ENCODE peak calls at places on chromosomes 2 and 18, in seven cellular contexts. One of them, this sample, is unnamed. For H3K4me1, the result is how much of the 10 kb centered on the place peaks cover.

GRCh38 chr2:225334524-225334923 is 65.0 kb upstream of the NYAP2 start:
- DNase-seq in keratinocyte: no peak
- DNase-seq in GM23248: no peak
- DNase-seq in HCT116: no peak
- DNase-seq in MM.1S: no peak
- DNase-seq in neural progenitor cell: no peak
- DNase-seq in hepatocyte: no peak
- DNase-seq in this sample: no peak

GRCh38 chr2:131039908-131040660 is 53.2 kb downstream of the FAM168B start:
- DNase-seq in HCT116: no peak
- DNase-seq in GM23248: no peak
- DNase-seq in neural progenitor cell: no peak
- DNase-seq in keratinocyte: no peak
- DNase-seq in MM.1S: no peak
- DNase-seq in hepatocyte: no peak
- DNase-seq in this sample: no peak

GRCh38 chr2:70515938-70516337 is 37.7 kb downstream of the TGFA start:
- DNase-seq in neural progenitor cell: no peak
- DNase-seq in hepatocyte: no peak
- DNase-seq in GM23248: peak
- DNase-seq in HCT116: no peak
- DNase-seq in keratinocyte: no peak
- DNase-seq in MM.1S: no peak
- DNase-seq in this sample: no peak

GRCh38 chr2:27202829-27203228 is 9.0 kb upstream of the ATRAID start:
- DNase-seq in neural progenitor cell: no peak
- DNase-seq in MM.1S: no peak
- DNase-seq in HCT116: no peak
- DNase-seq in keratinocyte: no peak
- DNase-seq in hepatocyte: no peak
- DNase-seq in GM23248: peak
- DNase-seq in this sample: no peak

GRCh38 chr2:99960724-99961566 is 181.4 kb downstream of the AFF3 start:
- DNase-seq in GM23248: no peak
- DNase-seq in neural progenitor cell: no peak
- DNase-seq in MM.1S: no peak
- DNase-seq in HCT116: no peak
- DNase-seq in keratinocyte: no peak
- DNase-seq in hepatocyte: no peak
- DNase-seq in this sample: no peak

GRCh38 chr2:26840937-26841610 is 6.9 kb upstream of the DPYSL5 start:
- DNase-seq in hepatocyte: no peak
- DNase-seq in neural progenitor cell: no peak
- DNase-seq in GM23248: no peak
- DNase-seq in HCT116: peak
- DNase-seq in MM.1S: no peak
- DNase-seq in keratinocyte: no peak
- DNase-seq in this sample: no peak

GRCh38 chr18:48714873-48715272 is 176.0 kb downstream of the CTIF start:
- DNase-seq in GM23248: no peak
- DNase-seq in neural progenitor cell: peak
- DNase-seq in MM.1S: no peak
- DNase-seq in keratinocyte: no peak
- DNase-seq in HCT116: no peak
- DNase-seq in hepatocyte: peak
- DNase-seq in this sample: no peak

GRCh38 chr2:201261471-201261870 is 1.1 kb downstream of the CASP8 start:
- DNase-seq in HCT116: no peak
- DNase-seq in keratinocyte: no peak
- DNase-seq in hepatocyte: no peak
- DNase-seq in GM23248: no peak
- DNase-seq in MM.1S: peak
- DNase-seq in neural progenitor cell: no peak
- DNase-seq in this sample: no peak

GRCh38 chr2:205659922-205660321 is 22.4 kb upstream of the NRP2 start:
- DNase-seq in keratinocyte: no peak
- DNase-seq in neural progenitor cell: no peak
- DNase-seq in HCT116: no peak
- DNase-seq in GM23248: no peak
- DNase-seq in MM.1S: no peak
- DNase-seq in hepatocyte: no peak
- DNase-seq in this sample: no peak

GRCh38 chr2:237229905-237230304 is 144.2 kb downstream of the COPS8 start:
- DNase-seq in MM.1S: no peak
- DNase-seq in hepatocyte: no peak
- DNase-seq in neural progenitor cell: no peak
- DNase-seq in keratinocyte: no peak
- DNase-seq in GM23248: peak
- DNase-seq in HCT116: no peak
- DNase-seq in this sample: no peak

GRCh38 chr2:199457147-199458016 is at the start of gene SATB2:
- DNase-seq in hepatocyte: peak
- DNase-seq in neural progenitor cell: peak
- DNase-seq in GM23248: peak
- DNase-seq in HCT116: peak
- DNase-seq in MM.1S: peak
- DNase-seq in keratinocyte: peak
- DNase-seq in this sample: peak

GRCh38 chr2:23523651-23524260 is 138.8 kb downstream of the KLHL29 start:
- DNase-seq in hepatocyte: peak
- DNase-seq in keratinocyte: no peak
- DNase-seq in GM23248: peak
- DNase-seq in neural progenitor cell: no peak
- DNase-seq in MM.1S: no peak
- DNase-seq in HCT116: no peak
- DNase-seq in this sample: peak

GRCh38 chr2:168934826-168935225 is 33.7 kb downstream of the G6PC2 start:
- DNase-seq in keratinocyte: no peak
- DNase-seq in neural progenitor cell: no peak
- DNase-seq in HCT116: no peak
- DNase-seq in MM.1S: no peak
- DNase-seq in GM23248: peak
- DNase-seq in hepatocyte: no peak
- DNase-seq in this sample: no peak

GRCh38 chr2:9473308-9473984 is 905 bp upstream of the IAH1 start:
- DNase-seq in HCT116: no peak
- DNase-seq in MM.1S: no peak
- DNase-seq in keratinocyte: no peak
- DNase-seq in neural progenitor cell: peak
- DNase-seq in hepatocyte: peak
- DNase-seq in GM23248: no peak
- DNase-seq in this sample: no peak

GRCh38 chr2:224098473-224098872 is 59.4 kb upstream of the SERPINE2 start:
- DNase-seq in hepatocyte: no peak
- DNase-seq in MM.1S: no peak
- DNase-seq in keratinocyte: no peak
- DNase-seq in neural progenitor cell: no peak
- DNase-seq in HCT116: no peak
- DNase-seq in GM23248: no peak
- DNase-seq in this sample: peak

GRCh38 chr2:54577944-54578667 is 122.0 kb downstream of the SPTBN1 start:
- DNase-seq in GM23248: no peak
- DNase-seq in hepatocyte: no peak
- DNase-seq in neural progenitor cell: peak
- DNase-seq in HCT116: no peak
- DNase-seq in keratinocyte: no peak
- DNase-seq in MM.1S: no peak
- DNase-seq in this sample: no peak
- H3K4me1 ChIP-seq in GM23248: under half
- H3K4me1 ChIP-seq in hepatocyte: half or more
- H3K4me1 ChIP-seq in neural progenitor cell: under half
- H3K4me1 ChIP-seq in HCT116: under half
- H3K4me1 ChIP-seq in keratinocyte: under half
- H3K4me1 ChIP-seq in MM.1S: half or more
- H3K4me1 ChIP-seq in this sample: under half

GRCh38 chr2:219856602-219857001 is 229.2 kb downstream of the SLC4A3 start:
- DNase-seq in HCT116: no peak
- DNase-seq in hepatocyte: no peak
- DNase-seq in MM.1S: no peak
- DNase-seq in keratinocyte: no peak
- DNase-seq in GM23248: no peak
- DNase-seq in neural progenitor cell: no peak
- DNase-seq in this sample: no peak
- TF ChIP-seq EZH2 in HCT116: no peak
- TF ChIP-seq EZH2 in hepatocyte: no peak
- TF ChIP-seq EZH2 in MM.1S: no peak
- TF ChIP-seq EZH2 in keratinocyte: no peak
- TF ChIP-seq EZH2 in GM23248: no peak
- TF ChIP-seq EZH2 in neural progenitor cell: no peak
- TF ChIP-seq EZH2 in this sample: no peak

DNA sequence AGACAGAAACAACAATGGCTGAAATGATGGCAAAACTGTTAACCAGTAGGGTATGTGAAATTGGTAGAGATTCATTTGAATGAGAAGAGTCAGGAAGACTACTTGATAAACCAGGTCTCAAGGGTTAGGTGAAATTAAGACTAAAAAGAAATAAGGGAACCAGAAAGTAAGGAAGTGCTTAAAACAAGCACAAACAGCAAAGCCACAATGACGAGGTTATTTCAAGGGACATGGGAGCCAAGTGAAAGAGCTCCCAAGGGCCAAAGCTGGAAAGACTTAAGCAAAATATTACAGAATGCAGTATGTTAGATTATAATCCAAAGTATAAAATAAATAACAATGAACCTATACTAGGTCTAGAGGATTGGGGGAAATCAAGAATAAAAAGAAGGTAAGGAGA is 19.3 kb upstream of the CD302 start:
- DNase-seq in hepatocyte: no peak
- DNase-seq in GM23248: no peak
- DNase-seq in MM.1S: no peak
- DNase-seq in HCT116: no peak
- DNase-seq in keratinocyte: no peak
- DNase-seq in neural progenitor cell: no peak
- DNase-seq in this sample: no peak
- H3K4me1 ChIP-seq in hepatocyte: under half
- H3K4me1 ChIP-seq in GM23248: under half
- H3K4me1 ChIP-seq in MM.1S: under half
- H3K4me1 ChIP-seq in HCT116: under half
- H3K4me1 ChIP-seq in keratinocyte: under half
- H3K4me1 ChIP-seq in neural progenitor cell: under half
- H3K4me1 ChIP-seq in this sample: under half

GRCh38 chr2:210226186-210226585 is 939 bp upstream of the ACADL start:
- DNase-seq in MM.1S: no peak
- DNase-seq in neural progenitor cell: no peak
- DNase-seq in hepatocyte: no peak
- DNase-seq in GM23248: no peak
- DNase-seq in keratinocyte: no peak
- DNase-seq in HCT116: no peak
- DNase-seq in this sample: no peak

GRCh38 chr2:210227689-210228088 is 2.4 kb upstream of the ACADL start:
- DNase-seq in HCT116: no peak
- DNase-seq in hepatocyte: no peak
- DNase-seq in neural progenitor cell: no peak
- DNase-seq in GM23248: no peak
- DNase-seq in keratinocyte: no peak
- DNase-seq in MM.1S: no peak
- DNase-seq in this sample: no peak

GRCh38 chr2:210225461-210225798 is 183 bp upstream of the ACADL start:
- DNase-seq in MM.1S: no peak
- DNase-seq in neural progenitor cell: no peak
- DNase-seq in hepatocyte: no peak
- DNase-seq in keratinocyte: no peak
- DNase-seq in GM23248: peak
- DNase-seq in HCT116: no peak
- DNase-seq in this sample: peak

GRCh38 chr2:210222607-210223006 is 2.6 kb downstream of the ACADL start:
- DNase-seq in keratinocyte: no peak
- DNase-seq in hepatocyte: no peak
- DNase-seq in HCT116: no peak
- DNase-seq in neural progenitor cell: no peak
- DNase-seq in MM.1S: no peak
- DNase-seq in GM23248: no peak
- DNase-seq in this sample: no peak

GRCh38 chr2:210224660-210225460 is at the start of gene ACADL:
- DNase-seq in GM23248: peak
- DNase-seq in neural progenitor cell: peak
- DNase-seq in MM.1S: no peak
- DNase-seq in HCT116: no peak
- DNase-seq in hepatocyte: peak
- DNase-seq in keratinocyte: no peak
- DNase-seq in this sample: peak
- TF ChIP-seq EZH2 in GM23248: no peak
- TF ChIP-seq EZH2 in neural progenitor cell: peak
- TF ChIP-seq EZH2 in MM.1S: no peak
- TF ChIP-seq EZH2 in HCT116: no peak
- TF ChIP-seq EZH2 in hepatocyte: peak
- TF ChIP-seq EZH2 in keratinocyte: no peak
- TF ChIP-seq EZH2 in this sample: no peak

DNA sequence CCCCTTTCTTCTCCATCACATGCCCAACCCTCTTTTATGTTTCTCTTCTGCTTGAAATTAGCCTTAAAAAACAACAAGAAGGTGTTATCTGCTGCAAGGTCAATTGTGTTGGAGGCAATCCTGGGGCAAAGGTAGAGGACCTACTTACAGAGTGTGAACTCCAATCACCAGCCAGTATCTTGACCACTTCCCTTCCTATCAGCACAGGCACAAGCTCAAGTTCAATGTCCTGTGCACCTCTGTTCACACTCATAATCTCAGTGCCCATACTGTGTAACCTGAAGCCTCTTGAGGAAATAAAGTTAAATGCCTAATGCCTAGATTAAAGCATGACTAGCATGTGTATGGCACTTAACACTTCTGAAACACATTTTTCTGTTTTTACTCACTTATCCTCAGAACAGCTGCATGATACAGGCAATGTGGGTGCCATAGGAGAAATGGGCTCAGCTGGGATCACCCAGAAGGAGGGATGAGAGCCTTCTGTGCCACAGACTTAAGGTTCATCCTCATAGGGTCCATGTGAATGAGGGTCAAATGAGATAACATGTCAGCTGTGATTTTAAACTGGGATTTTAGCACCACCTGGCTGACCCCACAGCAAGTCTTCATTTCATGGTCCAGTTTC is 701.5 kb downstream of the BCL11A start:
- DNase-seq in hepatocyte: peak
- DNase-seq in MM.1S: no peak
- DNase-seq in keratinocyte: no peak
- DNase-seq in HCT116: no peak
- DNase-seq in neural progenitor cell: no peak
- DNase-seq in GM23248: no peak
- DNase-seq in this sample: no peak
- H3K4me1 ChIP-seq in hepatocyte: under half
- H3K4me1 ChIP-seq in MM.1S: under half
- H3K4me1 ChIP-seq in keratinocyte: under half
- H3K4me1 ChIP-seq in HCT116: under half
- H3K4me1 ChIP-seq in neural progenitor cell: under half
- H3K4me1 ChIP-seq in GM23248: under half
- H3K4me1 ChIP-seq in this sample: under half

GRCh38 chr2:156332452-156333273 is at the start of gene NR4A2:
- DNase-seq in GM23248: peak
- DNase-seq in HCT116: peak
- DNase-seq in hepatocyte: peak
- DNase-seq in keratinocyte: no peak
- DNase-seq in neural progenitor cell: peak
- DNase-seq in MM.1S: peak
- DNase-seq in this sample: peak
- TF ChIP-seq EZH2 in GM23248: no peak
- TF ChIP-seq EZH2 in HCT116: no peak
- TF ChIP-seq EZH2 in hepatocyte: no peak
- TF ChIP-seq EZH2 in keratinocyte: no peak
- TF ChIP-seq EZH2 in neural progenitor cell: no peak
- TF ChIP-seq EZH2 in MM.1S: no peak
- TF ChIP-seq EZH2 in this sample: no peak